ENCODE peak calls at places on chromosomes 5 and 9, in ten cellular contexts. One of them, this sample, is unnamed.

GRCh38 chr5:62692946-62693713 is 114.5 kb downstream of the LRRC70 start:
- DNase-seq in AG09319: no peak
- DNase-seq in fibroblast of mammary gland: no peak
- DNase-seq in MM.1S: peak
- DNase-seq in GM12865: peak
- DNase-seq in LNCaP clone FGC: no peak
- DNase-seq in Caco-2: no peak
- DNase-seq in cardiac fibroblast: no peak
- DNase-seq in uterus: no peak
- DNase-seq in colonic mucosa: no peak
- DNase-seq in this sample: no peak

GRCh38 chr9:124635285-124635684 is 128.1 kb upstream of the NR5A1 start:
- DNase-seq in AG09319: no peak
- DNase-seq in fibroblast of mammary gland: no peak
- DNase-seq in MM.1S: no peak
- DNase-seq in GM12865: no peak
- DNase-seq in LNCaP clone FGC: no peak
- DNase-seq in Caco-2: no peak
- DNase-seq in cardiac fibroblast: no peak
- DNase-seq in uterus: no peak
- DNase-seq in colonic mucosa: no peak
- DNase-seq in this sample: no peak

GRCh38 chr5:75617746-75618352 is 6.6 kb downstream of the ANKDD1B start:
- DNase-seq in AG09319: no peak
- DNase-seq in fibroblast of mammary gland: no peak
- DNase-seq in MM.1S: no peak
- DNase-seq in GM12865: no peak
- DNase-seq in LNCaP clone FGC: no peak
- DNase-seq in Caco-2: peak
- DNase-seq in cardiac fibroblast: peak
- DNase-seq in uterus: no peak
- DNase-seq in colonic mucosa: no peak
- DNase-seq in this sample: peak

GRCh38 chr9:124754289-124754688 is 16.8 kb downstream of the NR6A1 start:
- DNase-seq in AG09319: no peak
- DNase-seq in fibroblast of mammary gland: peak
- DNase-seq in MM.1S: no peak
- DNase-seq in GM12865: no peak
- DNase-seq in LNCaP clone FGC: no peak
- DNase-seq in Caco-2: no peak
- DNase-seq in cardiac fibroblast: peak
- DNase-seq in uterus: no peak
- DNase-seq in colonic mucosa: no peak
- DNase-seq in this sample: peak

GRCh38 chr9:70607926-70608325 is 193.5 kb upstream of the KLF9 start:
- DNase-seq in AG09319: no peak
- DNase-seq in fibroblast of mammary gland: peak
- DNase-seq in MM.1S: no peak
- DNase-seq in GM12865: peak
- DNase-seq in LNCaP clone FGC: no peak
- DNase-seq in Caco-2: no peak
- DNase-seq in cardiac fibroblast: no peak
- DNase-seq in uterus: no peak
- DNase-seq in colonic mucosa: peak
- DNase-seq in this sample: no peak

GRCh38 chr9:111516061-111516465 is 8.9 kb upstream of the ZNF483 start:
- DNase-seq in AG09319: no peak
- DNase-seq in fibroblast of mammary gland: peak
- DNase-seq in MM.1S: peak
- DNase-seq in GM12865: peak
- DNase-seq in LNCaP clone FGC: peak
- DNase-seq in Caco-2: peak
- DNase-seq in cardiac fibroblast: peak
- DNase-seq in uterus: no peak
- DNase-seq in colonic mucosa: no peak
- DNase-seq in this sample: peak

GRCh38 chr9:99096409-99096808 is 8.5 kb upstream of the TGFBR1 start:
- DNase-seq in AG09319: no peak
- DNase-seq in fibroblast of mammary gland: no peak
- DNase-seq in MM.1S: no peak
- DNase-seq in GM12865: no peak
- DNase-seq in LNCaP clone FGC: no peak
- DNase-seq in Caco-2: no peak
- DNase-seq in cardiac fibroblast: no peak
- DNase-seq in uterus: no peak
- DNase-seq in colonic mucosa: no peak
- DNase-seq in this sample: no peak

GRCh38 chr9:134360897-134361296 is 34.6 kb downstream of the RXRA start:
- DNase-seq in AG09319: no peak
- DNase-seq in fibroblast of mammary gland: no peak
- DNase-seq in MM.1S: no peak
- DNase-seq in GM12865: no peak
- DNase-seq in LNCaP clone FGC: peak
- DNase-seq in Caco-2: no peak
- DNase-seq in cardiac fibroblast: peak
- DNase-seq in uterus: no peak
- DNase-seq in colonic mucosa: no peak
- DNase-seq in this sample: no peak

GRCh38 chr5:87120518-87121314 is 147.0 kb upstream of the RASA1 start:
- DNase-seq in AG09319: peak
- DNase-seq in fibroblast of mammary gland: peak
- DNase-seq in MM.1S: peak
- DNase-seq in GM12865: peak
- DNase-seq in LNCaP clone FGC: peak
- DNase-seq in Caco-2: no peak
- DNase-seq in cardiac fibroblast: peak
- DNase-seq in uterus: no peak
- DNase-seq in colonic mucosa: no peak
- DNase-seq in this sample: peak

GRCh38 chr5:31232273-31232888 is 38.9 kb downstream of the CDH6 start:
- DNase-seq in AG09319: peak
- DNase-seq in fibroblast of mammary gland: peak
- DNase-seq in MM.1S: peak
- DNase-seq in GM12865: peak
- DNase-seq in LNCaP clone FGC: peak
- DNase-seq in Caco-2: peak
- DNase-seq in cardiac fibroblast: peak
- DNase-seq in uterus: no peak
- DNase-seq in colonic mucosa: peak
- DNase-seq in this sample: peak
- TF ChIP-seq CTCF in AG09319: peak
- TF ChIP-seq CTCF in fibroblast of mammary gland: peak
- TF ChIP-seq CTCF in MM.1S: peak
- TF ChIP-seq CTCF in GM12865: peak
- TF ChIP-seq CTCF in LNCaP clone FGC: peak
- TF ChIP-seq CTCF in Caco-2: peak
- TF ChIP-seq CTCF in cardiac fibroblast: peak
- TF ChIP-seq CTCF in uterus: peak
- TF ChIP-seq CTCF in colonic mucosa: peak
- TF ChIP-seq CTCF in this sample: peak

GRCh38 chr5:167603135-167603534 is 688.3 kb upstream of the WWC1 start:
- DNase-seq in AG09319: no peak
- DNase-seq in fibroblast of mammary gland: no peak
- DNase-seq in MM.1S: no peak
- DNase-seq in GM12865: no peak
- DNase-seq in LNCaP clone FGC: no peak
- DNase-seq in Caco-2: no peak
- DNase-seq in cardiac fibroblast: no peak
- DNase-seq in uterus: no peak
- DNase-seq in colonic mucosa: no peak
- DNase-seq in this sample: no peak

GRCh38 chr5:167614294-167615104 is 676.9 kb upstream of the WWC1 start:
- DNase-seq in AG09319: no peak
- DNase-seq in fibroblast of mammary gland: no peak
- DNase-seq in MM.1S: no peak
- DNase-seq in GM12865: no peak
- DNase-seq in LNCaP clone FGC: no peak
- DNase-seq in Caco-2: no peak
- DNase-seq in cardiac fibroblast: no peak
- DNase-seq in uterus: no peak
- DNase-seq in colonic mucosa: no peak
- DNase-seq in this sample: peak

GRCh38 chr5:167608708-167609272 is 682.7 kb upstream of the WWC1 start:
- DNase-seq in AG09319: no peak
- DNase-seq in fibroblast of mammary gland: no peak
- DNase-seq in MM.1S: no peak
- DNase-seq in GM12865: no peak
- DNase-seq in LNCaP clone FGC: no peak
- DNase-seq in Caco-2: no peak
- DNase-seq in cardiac fibroblast: no peak
- DNase-seq in uterus: no peak
- DNase-seq in colonic mucosa: no peak
- DNase-seq in this sample: no peak
- TF ChIP-seq CTCF in AG09319: no peak
- TF ChIP-seq CTCF in fibroblast of mammary gland: peak
- TF ChIP-seq CTCF in MM.1S: no peak
- TF ChIP-seq CTCF in GM12865: no peak
- TF ChIP-seq CTCF in LNCaP clone FGC: no peak
- TF ChIP-seq CTCF in Caco-2: no peak
- TF ChIP-seq CTCF in cardiac fibroblast: peak
- TF ChIP-seq CTCF in uterus: no peak
- TF ChIP-seq CTCF in colonic mucosa: no peak
- TF ChIP-seq CTCF in this sample: no peak

GRCh38 chr5:168292783-168293696 is 1.6 kb downstream of the WWC1 start:
- DNase-seq in AG09319: no peak
- DNase-seq in fibroblast of mammary gland: no peak
- DNase-seq in MM.1S: no peak
- DNase-seq in GM12865: no peak
- DNase-seq in LNCaP clone FGC: no peak
- DNase-seq in Caco-2: peak
- DNase-seq in cardiac fibroblast: no peak
- DNase-seq in uterus: no peak
- DNase-seq in colonic mucosa: no peak
- DNase-seq in this sample: no peak

GRCh38 chr5:168291961-168292782 is 727 bp downstream of the WWC1 start:
- DNase-seq in AG09319: no peak
- DNase-seq in fibroblast of mammary gland: no peak
- DNase-seq in MM.1S: peak
- DNase-seq in GM12865: peak
- DNase-seq in LNCaP clone FGC: no peak
- DNase-seq in Caco-2: peak
- DNase-seq in cardiac fibroblast: peak
- DNase-seq in uterus: no peak
- DNase-seq in colonic mucosa: peak
- DNase-seq in this sample: no peak

GRCh38 chr5:168290902-168291280 is 554 bp upstream of the WWC1 start:
- DNase-seq in AG09319: no peak
- DNase-seq in fibroblast of mammary gland: no peak
- DNase-seq in MM.1S: no peak
- DNase-seq in GM12865: no peak
- DNase-seq in LNCaP clone FGC: no peak
- DNase-seq in Caco-2: no peak
- DNase-seq in cardiac fibroblast: no peak
- DNase-seq in uterus: no peak
- DNase-seq in colonic mucosa: no peak
- DNase-seq in this sample: no peak

GRCh38 chr5:168288349-168289245 is 2.8 kb upstream of the WWC1 start:
- DNase-seq in AG09319: no peak
- DNase-seq in fibroblast of mammary gland: no peak
- DNase-seq in MM.1S: no peak
- DNase-seq in GM12865: no peak
- DNase-seq in LNCaP clone FGC: no peak
- DNase-seq in Caco-2: peak
- DNase-seq in cardiac fibroblast: no peak
- DNase-seq in uterus: no peak
- DNase-seq in colonic mucosa: peak
- DNase-seq in this sample: no peak

GRCh38 chr5:168291281-168291960 is at the start of gene WWC1:
- DNase-seq in AG09319: no peak
- DNase-seq in fibroblast of mammary gland: no peak
- DNase-seq in MM.1S: peak
- DNase-seq in GM12865: peak
- DNase-seq in LNCaP clone FGC: peak
- DNase-seq in Caco-2: peak
- DNase-seq in cardiac fibroblast: peak
- DNase-seq in uterus: no peak
- DNase-seq in colonic mucosa: peak
- DNase-seq in this sample: peak
- TF ChIP-seq CTCF in AG09319: peak
- TF ChIP-seq CTCF in fibroblast of mammary gland: no peak
- TF ChIP-seq CTCF in MM.1S: peak
- TF ChIP-seq CTCF in GM12865: peak
- TF ChIP-seq CTCF in LNCaP clone FGC: peak
- TF ChIP-seq CTCF in Caco-2: peak
- TF ChIP-seq CTCF in cardiac fibroblast: no peak
- TF ChIP-seq CTCF in uterus: no peak
- TF ChIP-seq CTCF in colonic mucosa: peak
- TF ChIP-seq CTCF in this sample: no peak

GRCh38 chr5:43623048-43623447 is 20.1 kb downstream of the NNT start:
- DNase-seq in AG09319: no peak
- DNase-seq in fibroblast of mammary gland: no peak
- DNase-seq in MM.1S: no peak
- DNase-seq in GM12865: no peak
- DNase-seq in LNCaP clone FGC: no peak
- DNase-seq in Caco-2: no peak
- DNase-seq in cardiac fibroblast: no peak
- DNase-seq in uterus: no peak
- DNase-seq in colonic mucosa: no peak
- DNase-seq in this sample: no peak

GRCh38 chr5:43631182-43631910 is 28.4 kb downstream of the NNT start:
- DNase-seq in AG09319: peak
- DNase-seq in fibroblast of mammary gland: peak
- DNase-seq in MM.1S: peak
- DNase-seq in GM12865: peak
- DNase-seq in LNCaP clone FGC: peak
- DNase-seq in Caco-2: peak
- DNase-seq in cardiac fibroblast: peak
- DNase-seq in uterus: peak
- DNase-seq in colonic mucosa: peak
- DNase-seq in this sample: peak

GRCh38 chr5:43627028-43627427 is 24.0 kb downstream of the NNT start:
- DNase-seq in AG09319: no peak
- DNase-seq in fibroblast of mammary gland: peak
- DNase-seq in MM.1S: peak
- DNase-seq in GM12865: peak
- DNase-seq in LNCaP clone FGC: peak
- DNase-seq in Caco-2: peak
- DNase-seq in cardiac fibroblast: peak
- DNase-seq in uterus: peak
- DNase-seq in colonic mucosa: peak
- DNase-seq in this sample: peak
- TF ChIP-seq CTCF in AG09319: peak
- TF ChIP-seq CTCF in fibroblast of mammary gland: peak
- TF ChIP-seq CTCF in MM.1S: peak
- TF ChIP-seq CTCF in GM12865: no peak
- TF ChIP-seq CTCF in LNCaP clone FGC: peak
- TF ChIP-seq CTCF in Caco-2: peak
- TF ChIP-seq CTCF in cardiac fibroblast: peak
- TF ChIP-seq CTCF in uterus: peak
- TF ChIP-seq CTCF in colonic mucosa: no peak
- TF ChIP-seq CTCF in this sample: peak

This sample was measured in fibroblast of villous mesenchyme.